ENCODE peak calls at places on chromosome 18, in seven cellular contexts. One of them, this sample, is unnamed.

GRCh38 chr18:30177056-30177455 is 865.5 kb downstream of the DSC3 start:
- DNase-seq in activated CD4-positive, alpha-beta T cell treated with anti-CD3 and anti-CD28 coated beads, Interleukin-2, amount 50 U/mL, for 48 hours: no peak
- DNase-seq in stimulated activated CD4-positive, alpha-beta T cell treated with anti-CD3 and anti-CD28 coated beads, Interleukin-1b, Interleukin-23, amount 100 ng/mL, for 24 hours: no peak
- DNase-seq in thyroid gland: no peak
- DNase-seq in T-helper 2 cell: no peak
- DNase-seq in H4: no peak
- DNase-seq in GDM1: no peak
- DNase-seq in this sample: no peak

GRCh38 chr18:51278045-51278649 is 80.7 kb upstream of the MEX3C start:
- DNase-seq in activated CD4-positive, alpha-beta T cell treated with anti-CD3 and anti-CD28 coated beads, Interleukin-2, amount 50 U/mL, for 48 hours: peak; percentile 59
- DNase-seq in stimulated activated CD4-positive, alpha-beta T cell treated with anti-CD3 and anti-CD28 coated beads, Interleukin-1b, Interleukin-23, amount 100 ng/mL, for 24 hours: peak; percentile 6
- DNase-seq in thyroid gland: no peak
- DNase-seq in T-helper 2 cell: no peak
- DNase-seq in H4: peak; percentile 41
- DNase-seq in GDM1: peak; percentile 28
- DNase-seq in this sample: peak; percentile 75

GRCh38 chr18:69622192-69622591 is 221.5 kb downstream of the DOK6 start:
- DNase-seq in activated CD4-positive, alpha-beta T cell treated with anti-CD3 and anti-CD28 coated beads, Interleukin-2, amount 50 U/mL, for 48 hours: no peak
- DNase-seq in stimulated activated CD4-positive, alpha-beta T cell treated with anti-CD3 and anti-CD28 coated beads, Interleukin-1b, Interleukin-23, amount 100 ng/mL, for 24 hours: no peak
- DNase-seq in thyroid gland: no peak
- DNase-seq in T-helper 2 cell: no peak
- DNase-seq in H4: no peak
- DNase-seq in GDM1: no peak
- DNase-seq in this sample: no peak

GRCh38 chr18:22632191-22632590 is 214.5 kb upstream of the CTAGE1 start:
- DNase-seq in activated CD4-positive, alpha-beta T cell treated with anti-CD3 and anti-CD28 coated beads, Interleukin-2, amount 50 U/mL, for 48 hours: no peak
- DNase-seq in stimulated activated CD4-positive, alpha-beta T cell treated with anti-CD3 and anti-CD28 coated beads, Interleukin-1b, Interleukin-23, amount 100 ng/mL, for 24 hours: no peak
- DNase-seq in thyroid gland: no peak
- DNase-seq in T-helper 2 cell: no peak
- DNase-seq in H4: no peak
- DNase-seq in GDM1: no peak
- DNase-seq in this sample: no peak

GRCh38 chr18:35117951-35118411 is 76.8 kb downstream of the MAPRE2 start:
- DNase-seq in activated CD4-positive, alpha-beta T cell treated with anti-CD3 and anti-CD28 coated beads, Interleukin-2, amount 50 U/mL, for 48 hours: no peak
- DNase-seq in stimulated activated CD4-positive, alpha-beta T cell treated with anti-CD3 and anti-CD28 coated beads, Interleukin-1b, Interleukin-23, amount 100 ng/mL, for 24 hours: no peak
- DNase-seq in thyroid gland: no peak
- DNase-seq in T-helper 2 cell: no peak
- DNase-seq in H4: no peak
- DNase-seq in GDM1: no peak
- DNase-seq in this sample: no peak

GRCh38 chr18:39318462-39318861 is 1752.9 kb upstream of the CELF4 start:
- DNase-seq in activated CD4-positive, alpha-beta T cell treated with anti-CD3 and anti-CD28 coated beads, Interleukin-2, amount 50 U/mL, for 48 hours: no peak
- DNase-seq in stimulated activated CD4-positive, alpha-beta T cell treated with anti-CD3 and anti-CD28 coated beads, Interleukin-1b, Interleukin-23, amount 100 ng/mL, for 24 hours: no peak
- DNase-seq in thyroid gland: no peak
- DNase-seq in T-helper 2 cell: no peak
- DNase-seq in H4: no peak
- DNase-seq in GDM1: no peak
- DNase-seq in this sample: no peak

GRCh38 chr18:36532815-36533214 is 235.3 kb downstream of the FHOD3 start:
- DNase-seq in activated CD4-positive, alpha-beta T cell treated with anti-CD3 and anti-CD28 coated beads, Interleukin-2, amount 50 U/mL, for 48 hours: no peak
- DNase-seq in stimulated activated CD4-positive, alpha-beta T cell treated with anti-CD3 and anti-CD28 coated beads, Interleukin-1b, Interleukin-23, amount 100 ng/mL, for 24 hours: no peak
- DNase-seq in thyroid gland: no peak
- DNase-seq in T-helper 2 cell: no peak
- DNase-seq in H4: no peak
- DNase-seq in GDM1: no peak
- DNase-seq in this sample: no peak

GRCh38 chr18:1014951-1015627 is 110.4 kb downstream of the ADCYAP1 start:
- DNase-seq in activated CD4-positive, alpha-beta T cell treated with anti-CD3 and anti-CD28 coated beads, Interleukin-2, amount 50 U/mL, for 48 hours: no peak
- DNase-seq in stimulated activated CD4-positive, alpha-beta T cell treated with anti-CD3 and anti-CD28 coated beads, Interleukin-1b, Interleukin-23, amount 100 ng/mL, for 24 hours: no peak
- DNase-seq in thyroid gland: peak; percentile 39
- DNase-seq in T-helper 2 cell: no peak
- DNase-seq in H4: no peak
- DNase-seq in GDM1: no peak
- DNase-seq in this sample: no peak

GRCh38 chr18:41265047-41265446 is 690.0 kb upstream of the PIK3C3 start:
- DNase-seq in activated CD4-positive, alpha-beta T cell treated with anti-CD3 and anti-CD28 coated beads, Interleukin-2, amount 50 U/mL, for 48 hours: no peak
- DNase-seq in stimulated activated CD4-positive, alpha-beta T cell treated with anti-CD3 and anti-CD28 coated beads, Interleukin-1b, Interleukin-23, amount 100 ng/mL, for 24 hours: no peak
- DNase-seq in thyroid gland: no peak
- DNase-seq in T-helper 2 cell: no peak
- DNase-seq in H4: peak; percentile 36
- DNase-seq in GDM1: no peak
- DNase-seq in this sample: no peak

GRCh38 chr18:61764381-61764780 is 128.4 kb downstream of the RNF152 start:
- DNase-seq in activated CD4-positive, alpha-beta T cell treated with anti-CD3 and anti-CD28 coated beads, Interleukin-2, amount 50 U/mL, for 48 hours: no peak
- DNase-seq in stimulated activated CD4-positive, alpha-beta T cell treated with anti-CD3 and anti-CD28 coated beads, Interleukin-1b, Interleukin-23, amount 100 ng/mL, for 24 hours: no peak
- DNase-seq in thyroid gland: no peak
- DNase-seq in T-helper 2 cell: no peak
- DNase-seq in H4: no peak
- DNase-seq in GDM1: no peak
- DNase-seq in this sample: no peak

GRCh38 chr18:22913861-22914260 is 19.3 kb upstream of the RBBP8 start:
- DNase-seq in activated CD4-positive, alpha-beta T cell treated with anti-CD3 and anti-CD28 coated beads, Interleukin-2, amount 50 U/mL, for 48 hours: no peak
- DNase-seq in stimulated activated CD4-positive, alpha-beta T cell treated with anti-CD3 and anti-CD28 coated beads, Interleukin-1b, Interleukin-23, amount 100 ng/mL, for 24 hours: no peak
- DNase-seq in thyroid gland: peak; percentile 87
- DNase-seq in T-helper 2 cell: no peak
- DNase-seq in H4: no peak
- DNase-seq in GDM1: no peak
- DNase-seq in this sample: peak; percentile 93

GRCh38 chr18:50796495-50796894 is 23.3 kb downstream of the MRO start:
- DNase-seq in activated CD4-positive, alpha-beta T cell treated with anti-CD3 and anti-CD28 coated beads, Interleukin-2, amount 50 U/mL, for 48 hours: no peak
- DNase-seq in stimulated activated CD4-positive, alpha-beta T cell treated with anti-CD3 and anti-CD28 coated beads, Interleukin-1b, Interleukin-23, amount 100 ng/mL, for 24 hours: no peak
- DNase-seq in thyroid gland: no peak
- DNase-seq in T-helper 2 cell: no peak
- DNase-seq in H4: no peak
- DNase-seq in GDM1: no peak
- DNase-seq in this sample: peak; percentile 81

GRCh38 chr18:11883153-11883552 is 25.0 kb downstream of the MPPE1 start:
- DNase-seq in activated CD4-positive, alpha-beta T cell treated with anti-CD3 and anti-CD28 coated beads, Interleukin-2, amount 50 U/mL, for 48 hours: no peak
- DNase-seq in stimulated activated CD4-positive, alpha-beta T cell treated with anti-CD3 and anti-CD28 coated beads, Interleukin-1b, Interleukin-23, amount 100 ng/mL, for 24 hours: no peak
- DNase-seq in thyroid gland: no peak
- DNase-seq in T-helper 2 cell: no peak
- DNase-seq in H4: no peak
- DNase-seq in GDM1: no peak
- DNase-seq in this sample: no peak

GRCh38 chr18:53657257-53657656 is 567.2 kb downstream of the MBD2 start:
- DNase-seq in activated CD4-positive, alpha-beta T cell treated with anti-CD3 and anti-CD28 coated beads, Interleukin-2, amount 50 U/mL, for 48 hours: no peak
- DNase-seq in stimulated activated CD4-positive, alpha-beta T cell treated with anti-CD3 and anti-CD28 coated beads, Interleukin-1b, Interleukin-23, amount 100 ng/mL, for 24 hours: no peak
- DNase-seq in thyroid gland: no peak
- DNase-seq in T-helper 2 cell: no peak
- DNase-seq in H4: no peak
- DNase-seq in GDM1: no peak
- DNase-seq in this sample: no peak

GRCh38 chr18:55351220-55351619 is 236.8 kb downstream of the TCF4 start:
- DNase-seq in activated CD4-positive, alpha-beta T cell treated with anti-CD3 and anti-CD28 coated beads, Interleukin-2, amount 50 U/mL, for 48 hours: no peak
- DNase-seq in stimulated activated CD4-positive, alpha-beta T cell treated with anti-CD3 and anti-CD28 coated beads, Interleukin-1b, Interleukin-23, amount 100 ng/mL, for 24 hours: no peak
- DNase-seq in thyroid gland: no peak
- DNase-seq in T-helper 2 cell: no peak
- DNase-seq in H4: no peak
- DNase-seq in GDM1: no peak
- DNase-seq in this sample: no peak

GRCh38 chr18:74596959-74597661 is 560 bp upstream of the ZNF407 start:
- DNase-seq in activated CD4-positive, alpha-beta T cell treated with anti-CD3 and anti-CD28 coated beads, Interleukin-2, amount 50 U/mL, for 48 hours: peak; percentile 71
- DNase-seq in stimulated activated CD4-positive, alpha-beta T cell treated with anti-CD3 and anti-CD28 coated beads, Interleukin-1b, Interleukin-23, amount 100 ng/mL, for 24 hours: peak; percentile 49
- DNase-seq in thyroid gland: peak; percentile 68
- DNase-seq in T-helper 2 cell: peak; percentile 62
- DNase-seq in H4: no peak
- DNase-seq in GDM1: peak; percentile 82
- DNase-seq in this sample: peak; percentile 58

GRCh38 chr18:45792551-45793294 is 32.8 kb upstream of the SIGLEC15 start:
- DNase-seq in activated CD4-positive, alpha-beta T cell treated with anti-CD3 and anti-CD28 coated beads, Interleukin-2, amount 50 U/mL, for 48 hours: no peak
- DNase-seq in stimulated activated CD4-positive, alpha-beta T cell treated with anti-CD3 and anti-CD28 coated beads, Interleukin-1b, Interleukin-23, amount 100 ng/mL, for 24 hours: no peak
- DNase-seq in thyroid gland: no peak
- DNase-seq in T-helper 2 cell: no peak
- DNase-seq in H4: no peak
- DNase-seq in GDM1: no peak
- DNase-seq in this sample: no peak

GRCh38 chr18:28116461-28116860 is 60.5 kb downstream of the CDH2 start:
- DNase-seq in activated CD4-positive, alpha-beta T cell treated with anti-CD3 and anti-CD28 coated beads, Interleukin-2, amount 50 U/mL, for 48 hours: no peak
- DNase-seq in stimulated activated CD4-positive, alpha-beta T cell treated with anti-CD3 and anti-CD28 coated beads, Interleukin-1b, Interleukin-23, amount 100 ng/mL, for 24 hours: no peak
- DNase-seq in thyroid gland: no peak
- DNase-seq in T-helper 2 cell: no peak
- DNase-seq in H4: no peak
- DNase-seq in GDM1: no peak
- DNase-seq in this sample: no peak

GRCh38 chr18:8889479-8889878 is 184.1 kb downstream of the MTCL1 start:
- DNase-seq in activated CD4-positive, alpha-beta T cell treated with anti-CD3 and anti-CD28 coated beads, Interleukin-2, amount 50 U/mL, for 48 hours: no peak
- DNase-seq in stimulated activated CD4-positive, alpha-beta T cell treated with anti-CD3 and anti-CD28 coated beads, Interleukin-1b, Interleukin-23, amount 100 ng/mL, for 24 hours: no peak
- DNase-seq in thyroid gland: no peak
- DNase-seq in T-helper 2 cell: no peak
- DNase-seq in H4: no peak
- DNase-seq in GDM1: no peak
- DNase-seq in this sample: no peak

GRCh38 chr18:42275949-42276730 is 321.1 kb downstream of the PIK3C3 start:
- DNase-seq in activated CD4-positive, alpha-beta T cell treated with anti-CD3 and anti-CD28 coated beads, Interleukin-2, amount 50 U/mL, for 48 hours: no peak
- DNase-seq in stimulated activated CD4-positive, alpha-beta T cell treated with anti-CD3 and anti-CD28 coated beads, Interleukin-1b, Interleukin-23, amount 100 ng/mL, for 24 hours: no peak
- DNase-seq in thyroid gland: no peak
- DNase-seq in T-helper 2 cell: no peak
- DNase-seq in H4: no peak
- DNase-seq in GDM1: no peak
- DNase-seq in this sample: no peak

GRCh38 chr18:67916142-67916541 is 399.6 kb upstream of the DSEL start:
- DNase-seq in activated CD4-positive, alpha-beta T cell treated with anti-CD3 and anti-CD28 coated beads, Interleukin-2, amount 50 U/mL, for 48 hours: no peak
- DNase-seq in stimulated activated CD4-positive, alpha-beta T cell treated with anti-CD3 and anti-CD28 coated beads, Interleukin-1b, Interleukin-23, amount 100 ng/mL, for 24 hours: no peak
- DNase-seq in thyroid gland: no peak
- DNase-seq in T-helper 2 cell: no peak
- DNase-seq in H4: peak; percentile 15
- DNase-seq in GDM1: no peak
- DNase-seq in this sample: no peak

GRCh38 chr18:47561316-47561715 is 309.9 kb upstream of the SKOR2 start:
- DNase-seq in activated CD4-positive, alpha-beta T cell treated with anti-CD3 and anti-CD28 coated beads, Interleukin-2, amount 50 U/mL, for 48 hours: no peak
- DNase-seq in stimulated activated CD4-positive, alpha-beta T cell treated with anti-CD3 and anti-CD28 coated beads, Interleukin-1b, Interleukin-23, amount 100 ng/mL, for 24 hours: no peak
- DNase-seq in thyroid gland: no peak
- DNase-seq in T-helper 2 cell: no peak
- DNase-seq in H4: no peak
- DNase-seq in GDM1: no peak
- DNase-seq in this sample: no peak

GRCh38 chr18:76457475-76457874 is 37.6 kb downstream of the ZNF516 start:
- DNase-seq in activated CD4-positive, alpha-beta T cell treated with anti-CD3 and anti-CD28 coated beads, Interleukin-2, amount 50 U/mL, for 48 hours: no peak
- DNase-seq in stimulated activated CD4-positive, alpha-beta T cell treated with anti-CD3 and anti-CD28 coated beads, Interleukin-1b, Interleukin-23, amount 100 ng/mL, for 24 hours: no peak
- DNase-seq in thyroid gland: no peak
- DNase-seq in T-helper 2 cell: no peak
- DNase-seq in H4: no peak
- DNase-seq in GDM1: no peak
- DNase-seq in this sample: no peak

GRCh38 chr18:23719634-23720201 is 30.5 kb downstream of the LAMA3 start:
- DNase-seq in activated CD4-positive, alpha-beta T cell treated with anti-CD3 and anti-CD28 coated beads, Interleukin-2, amount 50 U/mL, for 48 hours: no peak
- DNase-seq in stimulated activated CD4-positive, alpha-beta T cell treated with anti-CD3 and anti-CD28 coated beads, Interleukin-1b, Interleukin-23, amount 100 ng/mL, for 24 hours: no peak
- DNase-seq in thyroid gland: peak; percentile 21
- DNase-seq in T-helper 2 cell: no peak
- DNase-seq in H4: peak; percentile 94
- DNase-seq in GDM1: no peak
- DNase-seq in this sample: peak; percentile 21

GRCh38 chr18:34691626-34692025 is 18.5 kb upstream of the DTNA start:
- DNase-seq in activated CD4-positive, alpha-beta T cell treated with anti-CD3 and anti-CD28 coated beads, Interleukin-2, amount 50 U/mL, for 48 hours: no peak
- DNase-seq in stimulated activated CD4-positive, alpha-beta T cell treated with anti-CD3 and anti-CD28 coated beads, Interleukin-1b, Interleukin-23, amount 100 ng/mL, for 24 hours: no peak
- DNase-seq in thyroid gland: no peak
- DNase-seq in T-helper 2 cell: no peak
- DNase-seq in H4: no peak
- DNase-seq in GDM1: no peak
- DNase-seq in this sample: no peak

GRCh38 chr18:77110936-77111335 is 21.6 kb downstream of the MBP start:
- DNase-seq in activated CD4-positive, alpha-beta T cell treated with anti-CD3 and anti-CD28 coated beads, Interleukin-2, amount 50 U/mL, for 48 hours: no peak
- DNase-seq in stimulated activated CD4-positive, alpha-beta T cell treated with anti-CD3 and anti-CD28 coated beads, Interleukin-1b, Interleukin-23, amount 100 ng/mL, for 24 hours: no peak
- DNase-seq in thyroid gland: no peak
- DNase-seq in T-helper 2 cell: no peak
- DNase-seq in H4: no peak
- DNase-seq in GDM1: no peak
- DNase-seq in this sample: no peak

GRCh38 chr18:58287626-58288289 is 243.7 kb downstream of the NEDD4L start:
- DNase-seq in activated CD4-positive, alpha-beta T cell treated with anti-CD3 and anti-CD28 coated beads, Interleukin-2, amount 50 U/mL, for 48 hours: no peak
- DNase-seq in stimulated activated CD4-positive, alpha-beta T cell treated with anti-CD3 and anti-CD28 coated beads, Interleukin-1b, Interleukin-23, amount 100 ng/mL, for 24 hours: no peak
- DNase-seq in thyroid gland: no peak
- DNase-seq in T-helper 2 cell: no peak
- DNase-seq in H4: peak; percentile 24
- DNase-seq in GDM1: no peak
- DNase-seq in this sample: peak; percentile 46

GRCh38 chr18:53025247-53025646 is 685.2 kb downstream of the DCC start:
- DNase-seq in activated CD4-positive, alpha-beta T cell treated with anti-CD3 and anti-CD28 coated beads, Interleukin-2, amount 50 U/mL, for 48 hours: no peak
- DNase-seq in stimulated activated CD4-positive, alpha-beta T cell treated with anti-CD3 and anti-CD28 coated beads, Interleukin-1b, Interleukin-23, amount 100 ng/mL, for 24 hours: no peak
- DNase-seq in thyroid gland: no peak
- DNase-seq in T-helper 2 cell: no peak
- DNase-seq in H4: no peak
- DNase-seq in GDM1: no peak
- DNase-seq in this sample: no peak

GRCh38 chr18:39058386-39059000 is 1492.9 kb upstream of the CELF4 start:
- DNase-seq in activated CD4-positive, alpha-beta T cell treated with anti-CD3 and anti-CD28 coated beads, Interleukin-2, amount 50 U/mL, for 48 hours: no peak
- DNase-seq in stimulated activated CD4-positive, alpha-beta T cell treated with anti-CD3 and anti-CD28 coated beads, Interleukin-1b, Interleukin-23, amount 100 ng/mL, for 24 hours: no peak
- DNase-seq in thyroid gland: no peak
- DNase-seq in T-helper 2 cell: no peak
- DNase-seq in H4: no peak
- DNase-seq in GDM1: no peak
- DNase-seq in this sample: no peak

GRCh38 chr18:35256947-35257346 is 16.1 kb downstream of the ZNF397 start:
- DNase-seq in activated CD4-positive, alpha-beta T cell treated with anti-CD3 and anti-CD28 coated beads, Interleukin-2, amount 50 U/mL, for 48 hours: no peak
- DNase-seq in stimulated activated CD4-positive, alpha-beta T cell treated with anti-CD3 and anti-CD28 coated beads, Interleukin-1b, Interleukin-23, amount 100 ng/mL, for 24 hours: no peak
- DNase-seq in thyroid gland: no peak
- DNase-seq in T-helper 2 cell: no peak
- DNase-seq in H4: no peak
- DNase-seq in GDM1: no peak
- DNase-seq in this sample: no peak

GRCh38 chr18:8439091-8439490 is 170.1 kb upstream of the RAB12 start:
- DNase-seq in activated CD4-positive, alpha-beta T cell treated with anti-CD3 and anti-CD28 coated beads, Interleukin-2, amount 50 U/mL, for 48 hours: no peak
- DNase-seq in stimulated activated CD4-positive, alpha-beta T cell treated with anti-CD3 and anti-CD28 coated beads, Interleukin-1b, Interleukin-23, amount 100 ng/mL, for 24 hours: no peak
- DNase-seq in thyroid gland: no peak
- DNase-seq in T-helper 2 cell: no peak
- DNase-seq in H4: no peak
- DNase-seq in GDM1: no peak
- DNase-seq in this sample: no peak

GRCh38 chr18:76499596-76500340 is 4.7 kb upstream of the ZNF516 start:
- DNase-seq in activated CD4-positive, alpha-beta T cell treated with anti-CD3 and anti-CD28 coated beads, Interleukin-2, amount 50 U/mL, for 48 hours: no peak
- DNase-seq in stimulated activated CD4-positive, alpha-beta T cell treated with anti-CD3 and anti-CD28 coated beads, Interleukin-1b, Interleukin-23, amount 100 ng/mL, for 24 hours: no peak
- DNase-seq in thyroid gland: no peak
- DNase-seq in T-helper 2 cell: no peak
- DNase-seq in H4: no peak
- DNase-seq in GDM1: no peak
- DNase-seq in this sample: no peak

GRCh38 chr18:11654736-11655604 is 34.1 kb upstream of the GNAL start:
- DNase-seq in activated CD4-positive, alpha-beta T cell treated with anti-CD3 and anti-CD28 coated beads, Interleukin-2, amount 50 U/mL, for 48 hours: peak; percentile 69
- DNase-seq in stimulated activated CD4-positive, alpha-beta T cell treated with anti-CD3 and anti-CD28 coated beads, Interleukin-1b, Interleukin-23, amount 100 ng/mL, for 24 hours: peak; percentile 16
- DNase-seq in thyroid gland: peak; percentile 55
- DNase-seq in T-helper 2 cell: peak; percentile 10
- DNase-seq in H4: peak; percentile 29
- DNase-seq in GDM1: no peak
- DNase-seq in this sample: peak; percentile 66

GRCh38 chr18:8969639-8970378 is 132.7 kb upstream of the NDUFV2 start:
- DNase-seq in activated CD4-positive, alpha-beta T cell treated with anti-CD3 and anti-CD28 coated beads, Interleukin-2, amount 50 U/mL, for 48 hours: no peak
- DNase-seq in stimulated activated CD4-positive, alpha-beta T cell treated with anti-CD3 and anti-CD28 coated beads, Interleukin-1b, Interleukin-23, amount 100 ng/mL, for 24 hours: no peak
- DNase-seq in thyroid gland: no peak
- DNase-seq in T-helper 2 cell: no peak
- DNase-seq in H4: no peak
- DNase-seq in GDM1: no peak
- DNase-seq in this sample: no peak

GRCh38 chr18:51028201-51028805 is 1.7 kb upstream of the SMAD4 start:
- DNase-seq in activated CD4-positive, alpha-beta T cell treated with anti-CD3 and anti-CD28 coated beads, Interleukin-2, amount 50 U/mL, for 48 hours: peak; percentile 6
- DNase-seq in stimulated activated CD4-positive, alpha-beta T cell treated with anti-CD3 and anti-CD28 coated beads, Interleukin-1b, Interleukin-23, amount 100 ng/mL, for 24 hours: no peak
- DNase-seq in thyroid gland: no peak
- DNase-seq in T-helper 2 cell: no peak
- DNase-seq in H4: peak; percentile 27
- DNase-seq in GDM1: no peak
- DNase-seq in this sample: no peak

GRCh38 chr18:26765498-26765897 is 100.0 kb downstream of the AQP4 start:
- DNase-seq in activated CD4-positive, alpha-beta T cell treated with anti-CD3 and anti-CD28 coated beads, Interleukin-2, amount 50 U/mL, for 48 hours: no peak
- DNase-seq in stimulated activated CD4-positive, alpha-beta T cell treated with anti-CD3 and anti-CD28 coated beads, Interleukin-1b, Interleukin-23, amount 100 ng/mL, for 24 hours: no peak
- DNase-seq in thyroid gland: no peak
- DNase-seq in T-helper 2 cell: no peak
- DNase-seq in H4: no peak
- DNase-seq in GDM1: no peak
- DNase-seq in this sample: peak; percentile 10

GRCh38 chr18:79789901-79790885 is 7.5 kb upstream of the KCNG2 start:
- DNase-seq in activated CD4-positive, alpha-beta T cell treated with anti-CD3 and anti-CD28 coated beads, Interleukin-2, amount 50 U/mL, for 48 hours: no peak
- DNase-seq in stimulated activated CD4-positive, alpha-beta T cell treated with anti-CD3 and anti-CD28 coated beads, Interleukin-1b, Interleukin-23, amount 100 ng/mL, for 24 hours: no peak
- DNase-seq in thyroid gland: no peak
- DNase-seq in T-helper 2 cell: no peak
- DNase-seq in H4: no peak
- DNase-seq in GDM1: no peak
- DNase-seq in this sample: no peak